ENCODE peak calls at places on chromosomes 3 and 15, in four cellular contexts. Q is HEK293T, N is T-helper 1 cell, J is NAMALWA. A is an unnamed sample.

GRCh38 chr15:41284425-41285177 is 47.8 kb downstream of the OIP5 start:
- DNase-seq in Q (peak; percentile 7), N (peak; percentile 74), J (peak; percentile 45), A (no peak)

GRCh38 chr15:46277994-46278885 is 643.4 kb downstream of the SQOR start:
- DNase-seq in Q (no peak), N (no peak), J (no peak), A (peak; percentile 28)

GRCh38 chr3:99645277-99646106 is 7.1 kb downstream of the COL8A1 start:
- DNase-seq in Q (peak; percentile 31), N (no peak), J (peak; percentile 47), A (no peak)

GRCh38 chr3:83928391-83928790 is 1030.4 kb upstream of the CADM2 start:
- DNase-seq in Q (peak; percentile 6), N (no peak), J (peak; percentile 70), A (no peak)

GRCh38 chr3:159059395-159059794 is 257.5 kb downstream of the MFSD1 start:
- DNase-seq in Q (no peak), N (no peak), J (no peak), A (no peak)

GRCh38 chr3:60514085-60514649 is 737.1 kb downstream of the FHIT start:
- DNase-seq in Q (peak; percentile 15), N (no peak), J (no peak), A (no peak)

GRCh38 chr3:35296533-35296932 is 342.8 kb upstream of the ARPP21 start:
- DNase-seq in Q (no peak), N (peak; percentile 8), J (peak; percentile 65), A (no peak)

GRCh38 chr3:45583021-45583851 is 11.3 kb upstream of the LIMD1 start:
- DNase-seq in Q (no peak), N (no peak), J (no peak), A (no peak)

GRCh38 chr3:59040902-59041301 is 8.9 kb downstream of the CFAP20DC start:
- DNase-seq in Q (no peak), N (no peak), J (no peak), A (no peak)

GRCh38 chr3:50592568-50592967 is 19.0 kb downstream of the CISH start:
- DNase-seq in Q (no peak), N (no peak), J (no peak), A (no peak)

GRCh38 chr15:62390793-62391543 is 225.9 kb upstream of the C2CD4B start:
- DNase-seq in Q (peak; percentile 17), N (peak; percentile 13), J (peak; percentile 52), A (no peak)

A was measured in NCI-H1417 treated with DMSO at 0.1 percent for 48 hours.